ENCODE peak calls at places on chromosomes 7 and 10, in six cellular contexts. One of them, this sample, is unnamed.

GRCh38 chr7:958221-959200 is 4.0 kb upstream of the ADAP1 start:
- DNase-seq in vagina: no peak
- DNase-seq in heart left ventricle: peak; percentile 19
- DNase-seq in HCT116: no peak
- DNase-seq in A549: no peak
- DNase-seq in body of pancreas: no peak
- DNase-seq in this sample: no peak

GRCh38 chr10:22630229-22631174 is 83.9 kb downstream of the PIP4K2A start:
- DNase-seq in vagina: no peak
- DNase-seq in heart left ventricle: no peak
- DNase-seq in HCT116: no peak
- DNase-seq in A549: no peak
- DNase-seq in body of pancreas: no peak
- DNase-seq in this sample: peak; percentile 88

GRCh38 chr10:806451-807162 is 117.1 kb upstream of the DIP2C start:
- DNase-seq in vagina: no peak
- DNase-seq in heart left ventricle: no peak
- DNase-seq in HCT116: no peak
- DNase-seq in A549: no peak
- DNase-seq in body of pancreas: no peak
- DNase-seq in this sample: no peak

GRCh38 chr10:3486346-3487065 is 298.5 kb downstream of the KLF6 start:
- DNase-seq in vagina: no peak
- DNase-seq in heart left ventricle: no peak
- DNase-seq in HCT116: peak; percentile 79
- DNase-seq in A549: peak; percentile 91
- DNase-seq in body of pancreas: peak; percentile 79
- DNase-seq in this sample: no peak

GRCh38 chr10:20852303-20852702 is 44.8 kb downstream of the NEBL start:
- DNase-seq in vagina: no peak
- DNase-seq in heart left ventricle: no peak
- DNase-seq in HCT116: no peak
- DNase-seq in A549: no peak
- DNase-seq in body of pancreas: no peak
- DNase-seq in this sample: no peak

GRCh38 chr7:98265841-98266271 is 13.8 kb upstream of the TECPR1 start:
- DNase-seq in vagina: no peak
- DNase-seq in heart left ventricle: no peak
- DNase-seq in HCT116: no peak
- DNase-seq in A549: no peak
- DNase-seq in body of pancreas: no peak
- DNase-seq in this sample: no peak

GRCh38 chr10:70432101-70432500 is 9.4 kb downstream of the NODAL start:
- DNase-seq in vagina: no peak
- DNase-seq in heart left ventricle: peak; percentile 69
- DNase-seq in HCT116: no peak
- DNase-seq in A549: no peak
- DNase-seq in body of pancreas: peak; percentile 25
- DNase-seq in this sample: no peak

GRCh38 chr7:121084748-121085336 is 96.3 kb downstream of the CPED1 start:
- DNase-seq in vagina: no peak
- DNase-seq in heart left ventricle: peak; percentile 17
- DNase-seq in HCT116: no peak
- DNase-seq in A549: peak; percentile 16
- DNase-seq in body of pancreas: no peak
- DNase-seq in this sample: no peak

GRCh38 chr7:108299251-108300014 is 156.8 kb downstream of the NRCAM start:
- DNase-seq in vagina: no peak
- DNase-seq in heart left ventricle: no peak
- DNase-seq in HCT116: no peak
- DNase-seq in A549: peak; percentile 53
- DNase-seq in body of pancreas: no peak
- DNase-seq in this sample: no peak

GRCh38 chr10:63103971-63104409 is 29.1 kb upstream of the NRBF2 start:
- DNase-seq in vagina: no peak
- DNase-seq in heart left ventricle: no peak
- DNase-seq in HCT116: no peak
- DNase-seq in A549: no peak
- DNase-seq in body of pancreas: no peak
- DNase-seq in this sample: no peak

GRCh38 chr7:121510858-121511482 is 114.9 kb upstream of the FAM3C start:
- DNase-seq in vagina: no peak
- DNase-seq in heart left ventricle: no peak
- DNase-seq in HCT116: no peak
- DNase-seq in A549: no peak
- DNase-seq in body of pancreas: no peak
- DNase-seq in this sample: no peak

GRCh38 chr10:108685863-108686531 is 1237.3 kb downstream of the XPNPEP1 start:
- DNase-seq in vagina: no peak
- DNase-seq in heart left ventricle: no peak
- DNase-seq in HCT116: no peak
- DNase-seq in A549: no peak
- DNase-seq in body of pancreas: no peak
- DNase-seq in this sample: no peak

GRCh38 chr7:2802504-2803341 is 41.4 kb downstream of the GNA12 start:
- DNase-seq in vagina: no peak
- DNase-seq in heart left ventricle: peak; percentile 69
- DNase-seq in HCT116: no peak
- DNase-seq in A549: peak; percentile 74
- DNase-seq in body of pancreas: no peak
- DNase-seq in this sample: no peak

GRCh38 chr10:130885021-130885655 is 426.4 kb downstream of the TCERG1L start:
- DNase-seq in vagina: no peak
- DNase-seq in heart left ventricle: no peak
- DNase-seq in HCT116: no peak
- DNase-seq in A549: no peak
- DNase-seq in body of pancreas: no peak
- DNase-seq in this sample: no peak

GRCh38 chr10:122192142-122192541 is 79.0 kb upstream of the BTBD16 start:
- DNase-seq in vagina: no peak
- DNase-seq in heart left ventricle: peak; percentile 51
- DNase-seq in HCT116: no peak
- DNase-seq in A549: no peak
- DNase-seq in body of pancreas: no peak
- DNase-seq in this sample: no peak

GRCh38 chr7:44761207-44762161 is 12.8 kb downstream of the ZMIZ2 start:
- DNase-seq in vagina: no peak
- DNase-seq in heart left ventricle: peak; percentile 78
- DNase-seq in HCT116: peak; percentile 67
- DNase-seq in A549: no peak
- DNase-seq in body of pancreas: no peak
- DNase-seq in this sample: peak; percentile 77

GRCh38 chr7:74282748-74283459 is 6.3 kb upstream of the CLIP2 start:
- DNase-seq in vagina: no peak
- DNase-seq in heart left ventricle: no peak
- DNase-seq in HCT116: no peak
- DNase-seq in A549: no peak
- DNase-seq in body of pancreas: no peak
- DNase-seq in this sample: no peak

GRCh38 chr7:138468244-138469123 is 8.4 kb downstream of the TRIM24 start:
- DNase-seq in vagina: no peak
- DNase-seq in heart left ventricle: peak; percentile 69
- DNase-seq in HCT116: no peak
- DNase-seq in A549: no peak
- DNase-seq in body of pancreas: peak; percentile 80
- DNase-seq in this sample: no peak

GRCh38 chr10:17984056-17984455 is 32.3 kb downstream of the SLC39A12 start:
- DNase-seq in vagina: no peak
- DNase-seq in heart left ventricle: no peak
- DNase-seq in HCT116: peak; percentile 46
- DNase-seq in A549: no peak
- DNase-seq in body of pancreas: no peak
- DNase-seq in this sample: no peak

GRCh38 chr7:17939670-17940301 is 508 bp downstream of the SNX13 start:
- DNase-seq in vagina: no peak
- DNase-seq in heart left ventricle: peak; percentile 44
- DNase-seq in HCT116: no peak
- DNase-seq in A549: peak; percentile 34
- DNase-seq in body of pancreas: peak; percentile 54
- DNase-seq in this sample: peak; percentile 88

GRCh38 chr7:35754741-35755140 is 46.1 kb upstream of the SEPTIN7 start:
- DNase-seq in vagina: no peak
- DNase-seq in heart left ventricle: no peak
- DNase-seq in HCT116: no peak
- DNase-seq in A549: no peak
- DNase-seq in body of pancreas: no peak
- DNase-seq in this sample: peak; percentile 56

DNA sequence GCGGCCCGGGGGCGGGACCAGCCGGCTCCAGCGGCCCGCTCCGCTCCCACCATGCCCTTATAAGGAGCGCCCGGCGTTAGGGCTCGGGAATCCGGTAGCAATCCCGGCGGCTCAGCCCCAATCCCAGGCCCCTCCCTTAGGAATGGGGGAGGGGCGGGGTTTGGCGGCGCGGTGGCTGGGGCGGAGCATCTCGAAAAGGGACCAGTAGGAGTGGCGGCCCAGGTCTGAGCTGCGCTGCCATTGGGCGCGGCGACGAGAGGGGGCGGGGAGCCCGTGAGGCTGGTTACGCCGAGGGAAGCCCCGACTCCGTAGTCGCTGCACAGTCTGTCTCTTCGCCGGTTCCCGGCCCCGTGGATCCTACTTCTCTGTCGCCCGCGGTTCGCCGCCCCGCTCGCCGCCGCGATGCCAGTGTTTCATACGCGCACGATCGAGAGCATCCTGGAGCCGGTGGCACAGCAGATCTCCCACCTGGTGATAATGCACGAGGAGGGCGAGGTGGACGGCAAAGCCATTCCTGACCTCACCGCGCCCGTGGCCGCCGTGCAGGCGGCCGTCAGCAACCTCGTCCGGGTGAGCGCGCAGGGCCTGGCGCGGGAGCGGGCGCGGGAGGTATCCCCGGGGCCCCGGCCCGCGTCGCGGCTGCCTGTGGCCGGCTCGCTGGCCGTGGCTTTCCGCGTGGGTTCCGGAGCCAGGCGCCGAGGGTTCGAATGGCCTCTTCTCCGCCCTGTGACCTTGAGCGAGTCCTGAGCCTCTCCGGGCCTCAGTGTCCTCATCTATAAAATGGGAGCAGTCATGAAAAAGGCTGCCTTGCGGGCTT is at the start of gene VCL:
- DNase-seq in vagina: peak; percentile 97
- DNase-seq in heart left ventricle: peak; percentile 98
- DNase-seq in HCT116: peak; percentile 95
- DNase-seq in A549: peak; percentile 98
- DNase-seq in body of pancreas: peak; percentile 99
- DNase-seq in this sample: peak; percentile 95
- TF ChIP-seq POLR2A in vagina: no peak
- TF ChIP-seq POLR2A in heart left ventricle: peak; percentile 99
- TF ChIP-seq POLR2A in HCT116: peak; percentile 90
- TF ChIP-seq POLR2A in A549: peak; percentile 99
- TF ChIP-seq POLR2A in body of pancreas: peak; percentile 100
- TF ChIP-seq POLR2A in this sample: peak; percentile 79

DNA sequence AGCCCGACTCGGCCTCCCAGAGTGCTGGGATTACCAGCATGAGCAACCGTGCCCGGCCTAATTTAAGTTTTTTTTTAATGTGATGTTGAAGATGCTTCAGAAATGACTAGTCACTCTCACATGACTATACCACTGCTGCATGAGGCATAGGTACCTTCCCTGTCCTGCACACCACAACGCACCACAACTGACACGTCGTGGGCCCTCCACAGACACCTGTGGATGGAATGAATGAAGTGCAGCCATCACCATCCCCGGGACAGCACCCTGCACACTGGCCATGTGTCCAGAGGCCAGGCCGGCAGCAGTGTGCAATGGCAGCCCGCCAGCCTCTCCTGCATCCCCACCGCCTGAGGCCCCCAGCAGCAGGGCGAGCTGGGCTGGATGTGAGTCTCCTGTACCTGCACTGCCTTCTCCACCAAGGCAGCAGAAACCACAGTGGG is 55.1 kb downstream of the VOPP1 start:
- DNase-seq in vagina: no peak
- DNase-seq in heart left ventricle: no peak
- DNase-seq in HCT116: no peak
- DNase-seq in A549: no peak
- DNase-seq in body of pancreas: no peak
- DNase-seq in this sample: no peak
- TF ChIP-seq POLR2A in vagina: no peak
- TF ChIP-seq POLR2A in heart left ventricle: no peak
- TF ChIP-seq POLR2A in HCT116: no peak
- TF ChIP-seq POLR2A in A549: no peak
- TF ChIP-seq POLR2A in body of pancreas: no peak
- TF ChIP-seq POLR2A in this sample: no peak

GRCh38 chr10:132397671-132398565 is 918 bp downstream of the PWWP2B start:
- DNase-seq in vagina: no peak
- DNase-seq in heart left ventricle: no peak
- DNase-seq in HCT116: no peak
- DNase-seq in A549: peak; percentile 47
- DNase-seq in body of pancreas: peak; percentile 70
- DNase-seq in this sample: peak; percentile 51
- TF ChIP-seq POLR2A in vagina: no peak
- TF ChIP-seq POLR2A in heart left ventricle: no peak
- TF ChIP-seq POLR2A in HCT116: no peak
- TF ChIP-seq POLR2A in A549: no peak
- TF ChIP-seq POLR2A in body of pancreas: peak; percentile 41
- TF ChIP-seq POLR2A in this sample: no peak

DNA sequence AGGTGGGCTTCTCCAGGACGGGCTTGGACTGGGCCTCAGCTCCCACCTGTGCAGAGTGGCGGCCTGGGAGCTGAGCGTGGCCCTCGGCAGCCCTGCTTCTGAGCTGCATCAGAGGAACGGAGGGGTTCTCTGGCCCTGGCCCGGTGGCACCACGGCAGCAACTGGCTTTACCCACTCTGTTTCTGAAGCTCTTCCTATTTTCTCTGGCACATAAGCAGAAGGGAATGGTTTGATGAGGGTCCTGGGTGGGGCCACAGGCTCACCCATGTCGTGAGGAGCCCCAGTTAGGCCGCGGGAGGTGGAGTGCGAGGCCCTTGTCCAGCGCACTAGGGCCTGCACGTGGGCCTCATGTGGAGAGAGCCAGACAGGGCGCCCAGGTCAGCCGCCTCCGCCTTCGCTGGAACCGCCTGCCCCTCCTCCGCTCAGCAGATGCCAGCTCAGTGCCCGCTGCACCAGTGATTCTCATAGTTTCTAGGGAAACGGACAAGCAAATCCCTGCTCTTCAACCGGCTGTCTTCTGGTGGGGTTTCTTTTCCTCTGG is 284.0 kb downstream of the CELF2 start:
- DNase-seq in vagina: peak; percentile 74
- DNase-seq in heart left ventricle: no peak
- DNase-seq in HCT116: no peak
- DNase-seq in A549: no peak
- DNase-seq in body of pancreas: no peak
- DNase-seq in this sample: no peak
- TF ChIP-seq POLR2A in vagina: no peak
- TF ChIP-seq POLR2A in heart left ventricle: no peak
- TF ChIP-seq POLR2A in HCT116: no peak
- TF ChIP-seq POLR2A in A549: no peak
- TF ChIP-seq POLR2A in body of pancreas: no peak
- TF ChIP-seq POLR2A in this sample: no peak

GRCh38 chr7:77696643-77697534 is 630 bp downstream of the RSBN1L start:
- DNase-seq in vagina: no peak
- DNase-seq in heart left ventricle: peak; percentile 65
- DNase-seq in HCT116: no peak
- DNase-seq in A549: peak; percentile 52
- DNase-seq in body of pancreas: peak; percentile 63
- DNase-seq in this sample: peak; percentile 83
- TF ChIP-seq POLR2A in vagina: no peak
- TF ChIP-seq POLR2A in heart left ventricle: no peak
- TF ChIP-seq POLR2A in HCT116: no peak
- TF ChIP-seq POLR2A in A549: no peak
- TF ChIP-seq POLR2A in body of pancreas: no peak
- TF ChIP-seq POLR2A in this sample: peak; percentile 75

GRCh38 chr10:11813855-11814557 is 9.2 kb upstream of the PROSER2 start:
- DNase-seq in vagina: no peak
- DNase-seq in heart left ventricle: no peak
- DNase-seq in HCT116: no peak
- DNase-seq in A549: no peak
- DNase-seq in body of pancreas: no peak
- DNase-seq in this sample: no peak
- TF ChIP-seq POLR2A in vagina: no peak
- TF ChIP-seq POLR2A in heart left ventricle: no peak
- TF ChIP-seq POLR2A in HCT116: no peak
- TF ChIP-seq POLR2A in A549: no peak
- TF ChIP-seq POLR2A in body of pancreas: no peak
- TF ChIP-seq POLR2A in this sample: no peak